ENCODE peak calls at places on chromosomes 4 and X, in six cellular contexts. R is ovary; V is Kasumi-1; M is activated CD8-positive, alpha-beta memory T cell treated with anti-CD3 and anti-CD28 coated beads, Interleukin-2, amount 10 ng/mL, durations not matched to agents 7 days and 5 days; I is activated CD4-positive, alpha-beta T cell treated with anti-CD3 and anti-CD28 coated beads for 4 hours; B is tibial artery. J is an unnamed sample.

GRCh38 chr4:181646864-181647263 is 596.3 kb upstream of the TENM3 start:
- DNase-seq in B (no peak), M (no peak), I (no peak), V (no peak), R (no peak), J (no peak)

GRCh38 chr4:65344278-65344825 is 325.9 kb downstream of the EPHA5 start:
- DNase-seq in R (no peak), V (no peak), M (no peak), B (no peak), I (no peak), J (no peak)

GRCh38 chr4:76305971-76306881 is at the start of gene STBD1:
- DNase-seq in V (peak; percentile 55), I (peak; percentile 20), B (peak; percentile 87), R (peak; percentile 78), M (peak; percentile 48), J (peak; percentile 24)

GRCh38 chrX:30065226-30065625 is 150.1 kb upstream of the MAGEB2 start:
- DNase-seq in R (no peak), I (no peak), B (no peak), M (no peak), V (no peak), J (no peak)

GRCh38 chrX:8955521-8955920 is 78.4 kb downstream of the FAM9B start:
- DNase-seq in V (no peak), B (no peak), M (no peak), I (no peak), R (no peak), J (no peak)

GRCh38 chr4:173436149-173436579 is 37.2 kb upstream of the SCRG1 start:
- DNase-seq in B (no peak), M (no peak), I (no peak), V (no peak), R (no peak), J (no peak)

GRCh38 chr4:126799971-126800722 is 832.6 kb upstream of the INTU start:
- DNase-seq in V (no peak), M (no peak), R (no peak), B (no peak), I (no peak), J (no peak)

GRCh38 chr4:77586953-77587383 is 18.7 kb upstream of the CXCL13 start:
- DNase-seq in I (peak; percentile 22), M (peak; percentile 89), B (no peak), V (peak; percentile 93), R (no peak), J (peak; percentile 72)

GRCh38 chrX:110409925-110410324 is 51.3 kb downstream of the RTL9 start:
- DNase-seq in I (no peak), M (no peak), V (no peak), B (no peak), R (no peak), J (no peak)

GRCh38 chrX:1423215-1423614 is 29.5 kb downstream of the ASMTL start:
- DNase-seq in B (no peak), R (no peak), M (no peak), V (no peak), I (no peak), J (no peak)

GRCh38 chrX:87663421-87663820 is 145.8 kb downstream of the KLHL4 start:
- DNase-seq in R (no peak), I (no peak), V (no peak), M (no peak), B (no peak), J (no peak)

GRCh38 chr4:85774000-85774399 is 299.1 kb downstream of the ARHGAP24 start:
- DNase-seq in I (no peak), B (no peak), M (no peak), V (no peak), R (no peak), J (no peak)

GRCh38 chrX:118595501-118596042 is 100.0 kb downstream of the DOCK11 start:
- DNase-seq in M (no peak), R (no peak), I (no peak), V (no peak), B (no peak), J (no peak)

GRCh38 chr4:75710246-75710645 is 14.1 kb upstream of the USO1 start:
- DNase-seq in M (no peak), B (no peak), I (no peak), R (no peak), V (peak; percentile 15), J (no peak)

GRCh38 chr4:105189855-105190650 is 43.4 kb downstream of the TET2 start:
- DNase-seq in V (no peak), B (no peak), I (no peak), R (no peak), M (no peak), J (no peak)

GRCh38 chr4:8393593-8394038 is 46.9 kb downstream of the ACOX3 start:
- DNase-seq in R (peak; percentile 66), M (no peak), V (no peak), I (no peak), B (peak; percentile 81), J (no peak)

GRCh38 chr4:37653601-37654000 is 32.6 kb downstream of the RELL1 start:
- DNase-seq in I (no peak), V (peak; percentile 53), M (no peak), R (no peak), B (no peak), J (no peak)